ENCODE peak calls at places on chromosomes 7 and 10, in six cellular contexts. I, M, T, E, F and X are unnamed samples.

GRCh38 chr10:123380491-123381085 is 226.4 kb downstream of the BUB3 start:
- DNase-seq in I (no peak), F (no peak), T (no peak), E (no peak), M (peak), X (no peak)

GRCh38 chr10:73413108-73413527 is 740 bp downstream of the ANXA7 start:
- DNase-seq in F (peak), M (peak), T (no peak), E (peak), I (peak), X (no peak)

GRCh38 chr7:130009848-130010688 is 41.1 kb downstream of the ZC3HC1 start:
- DNase-seq in M (peak), I (no peak), F (no peak), E (no peak), T (no peak), X (no peak)

GRCh38 chr10:119479532-119479931 is 63.0 kb downstream of the RGS10 start:
- DNase-seq in M (no peak), T (no peak), E (no peak), I (no peak), F (peak), X (no peak)

GRCh38 chr10:103493362-103493871 is at the start of gene NEURL1:
- DNase-seq in F (peak), M (no peak), I (peak), T (no peak), E (peak), X (no peak)

GRCh38 chr10:104011904-104012303 is 45.0 kb downstream of the SLK start:
- DNase-seq in F (no peak), T (no peak), I (no peak), E (no peak), M (no peak), X (no peak)

GRCh38 chr10:120616311-120616911 is 159.4 kb downstream of the PLPP4 start:
- DNase-seq in T (no peak), I (no peak), M (no peak), F (no peak), E (no peak), X (no peak)

GRCh38 chr7:120833551-120833950 is 24.4 kb downstream of the TSPAN12 start:
- DNase-seq in T (no peak), F (no peak), I (no peak), E (no peak), M (no peak), X (no peak)

GRCh38 chr7:1978656-1979590 is 253.8 kb downstream of the MAD1L1 start:
- DNase-seq in E (no peak), M (no peak), F (no peak), T (no peak), I (no peak), X (no peak)

GRCh38 chr10:75037171-75038153 is 74.0 kb upstream of the SAMD8 start:
- DNase-seq in I (no peak), M (no peak), F (no peak), T (no peak), E (no peak), X (no peak)